ENCODE peak calls at places on chromosome 1, in four cellular contexts. B, M, E and K are unnamed samples.
A peak's percentile ranks its signal among the peaks of the same experiment; 100 is the strongest.

GRCh38 chr1:212214377-212214776 is 70.8 kb upstream of the PPP2R5A start:
- DNase-seq in E (no peak), B (no peak), M (no peak), K (no peak)

GRCh38 chr1:30618335-30618747 is 105.0 kb downstream of the MATN1 start:
- DNase-seq in B (no peak), M (no peak), E (no peak), K (no peak)

GRCh38 chr1:3369437-3370076 is 84.9 kb upstream of the ARHGEF16 start:
- DNase-seq in B (no peak), M (peak; percentile 63), E (no peak), K (no peak)

GRCh38 chr1:115190766-115191165 is 101.5 kb upstream of the TSPAN2 start:
- DNase-seq in M (no peak), B (no peak), E (no peak), K (no peak)

GRCh38 chr1:99503276-99503747 is 142.6 kb upstream of the PALMD start:
- DNase-seq in E (no peak), B (no peak), M (peak; percentile 37), K (no peak)

GRCh38 chr1:11898086-11898785 is 28.0 kb downstream of the KIAA2013 start:
- DNase-seq in M (no peak), E (no peak), B (no peak), K (no peak)

GRCh38 chr1:42179275-42179674 is 14.7 kb upstream of the GUCA2A start:
- DNase-seq in B (no peak), M (no peak), E (no peak), K (no peak)

GRCh38 chr1:15500184-15500958 is 23.6 kb downstream of the CASP9 start:
- DNase-seq in M (no peak), B (no peak), E (no peak), K (peak; percentile 72)

GRCh38 chr1:162951553-162952315 is 90.8 kb upstream of the CCDC190 start:
- DNase-seq in B (no peak), M (no peak), E (no peak), K (no peak)

GRCh38 chr1:24925082-24925779 is 4.8 kb downstream of the RUNX3 start:
- DNase-seq in M (no peak), B (no peak), E (no peak), K (no peak)